ENCODE peak calls at places on chromosomes 16 and 17, in four cellular contexts. One of them, this sample, is unnamed.

GRCh38 chr16:27108826-27109665 is 42.3 kb downstream of the C16orf82 start:
- DNase-seq in ascending aorta: no peak
- DNase-seq in AG09319: no peak
- DNase-seq in glutamatergic neuron: no peak
- DNase-seq in this sample: no peak

GRCh38 chr16:11580451-11581086 is 6.2 kb downstream of the LITAF start:
- DNase-seq in ascending aorta: no peak
- DNase-seq in AG09319: no peak
- DNase-seq in glutamatergic neuron: no peak
- DNase-seq in this sample: no peak

GRCh38 chr17:19303367-19303776 is 59.2 kb downstream of the B9D1 start:
- DNase-seq in ascending aorta: no peak
- DNase-seq in AG09319: no peak
- DNase-seq in glutamatergic neuron: no peak
- DNase-seq in this sample: no peak

GRCh38 chr17:15479697-15480096 is 12.3 kb upstream of the CDRT4 start:
- DNase-seq in ascending aorta: no peak
- DNase-seq in AG09319: no peak
- DNase-seq in glutamatergic neuron: no peak
- DNase-seq in this sample: no peak

GRCh38 chr16:5058476-5058875 is 7.3 kb downstream of the C16orf89 start:
- DNase-seq in ascending aorta: no peak
- DNase-seq in AG09319: no peak
- DNase-seq in glutamatergic neuron: peak
- DNase-seq in this sample: no peak

GRCh38 chr16:24939224-24939623 is 75.9 kb downstream of the ARHGAP17 start:
- DNase-seq in ascending aorta: no peak
- DNase-seq in AG09319: no peak
- DNase-seq in glutamatergic neuron: no peak
- DNase-seq in this sample: no peak

GRCh38 chr16:17070882-17071592 is 399.7 kb downstream of the XYLT1 start:
- DNase-seq in ascending aorta: peak
- DNase-seq in AG09319: no peak
- DNase-seq in glutamatergic neuron: no peak
- DNase-seq in this sample: peak

GRCh38 chr16:30585022-30585399 is 486 bp downstream of the ZNF785 start:
- DNase-seq in ascending aorta: no peak
- DNase-seq in AG09319: no peak
- DNase-seq in glutamatergic neuron: peak
- DNase-seq in this sample: no peak

GRCh38 chr17:17114592-17115225 is 72.5 kb downstream of the MPRIP start:
- DNase-seq in ascending aorta: no peak
- DNase-seq in AG09319: no peak
- DNase-seq in glutamatergic neuron: no peak
- DNase-seq in this sample: no peak

GRCh38 chr17:35373532-35373983 is at the start of gene SLFN11:
- DNase-seq in ascending aorta: peak
- DNase-seq in AG09319: peak
- DNase-seq in glutamatergic neuron: peak
- DNase-seq in this sample: peak

GRCh38 chr17:42784811-42785592 is 4.6 kb downstream of the WNK4 start:
- DNase-seq in ascending aorta: no peak
- DNase-seq in AG09319: no peak
- DNase-seq in glutamatergic neuron: no peak
- DNase-seq in this sample: no peak

GRCh38 chr16:85229869-85230416 is 117.7 kb upstream of the CIBAR2 start:
- DNase-seq in ascending aorta: no peak
- DNase-seq in AG09319: no peak
- DNase-seq in glutamatergic neuron: no peak
- DNase-seq in this sample: no peak

GRCh38 chr16:85983606-85984005 is 84.6 kb downstream of the IRF8 start:
- DNase-seq in ascending aorta: no peak
- DNase-seq in AG09319: no peak
- DNase-seq in glutamatergic neuron: no peak
- DNase-seq in this sample: no peak

This sample was measured in astrocyte of the cerebellum.